ENCODE peak calls at places on chromosomes 13 and 19, in eight cellular contexts. One of them, this sample, is unnamed.

GRCh38 chr13:112575680-112576079 is 12.3 kb downstream of the TUBGCP3 start:
- DNase-seq in esophagus squamous epithelium: no peak
- DNase-seq in activated naive CD8-positive, alpha-beta T cell treated with anti-CD3 and anti-CD28 coated beads, Interleukin-2, amount 50 U/mL, for 16 hours: no peak
- DNase-seq in NCI-H1105 treated with DMSO at 0.1 percent for 48 hours: no peak
- DNase-seq in Calu3: no peak
- DNase-seq in SW 1271: no peak
- DNase-seq in fibroblast of mammary gland: peak; percentile 40
- DNase-seq in WTC11: peak; percentile 47
- DNase-seq in this sample: peak; percentile 39

GRCh38 chr13:40963927-40964326 is 55.2 kb downstream of the ELF1 start:
- DNase-seq in esophagus squamous epithelium: no peak
- DNase-seq in NCI-H1105 treated with DMSO at 0.1 percent for 48 hours: no peak
- DNase-seq in WTC11: no peak
- DNase-seq in activated naive CD8-positive, alpha-beta T cell treated with anti-CD3 and anti-CD28 coated beads, Interleukin-2, amount 50 U/mL, for 16 hours: no peak
- DNase-seq in fibroblast of mammary gland: peak; percentile 63
- DNase-seq in Calu3: no peak
- DNase-seq in SW 1271: no peak
- DNase-seq in this sample: no peak

GRCh38 chr19:38596057-38596981 is 21.4 kb downstream of the MAP4K1 start:
- DNase-seq in NCI-H1105 treated with DMSO at 0.1 percent for 48 hours: peak; percentile 48
- DNase-seq in WTC11: peak; percentile 98
- DNase-seq in esophagus squamous epithelium: no peak
- DNase-seq in fibroblast of mammary gland: no peak
- DNase-seq in activated naive CD8-positive, alpha-beta T cell treated with anti-CD3 and anti-CD28 coated beads, Interleukin-2, amount 50 U/mL, for 16 hours: no peak
- DNase-seq in Calu3: peak; percentile 76
- DNase-seq in SW 1271: no peak
- DNase-seq in this sample: no peak

GRCh38 chr19:42280761-42281174 is 11.7 kb downstream of the CIC start:
- DNase-seq in SW 1271: no peak
- DNase-seq in Calu3: no peak
- DNase-seq in activated naive CD8-positive, alpha-beta T cell treated with anti-CD3 and anti-CD28 coated beads, Interleukin-2, amount 50 U/mL, for 16 hours: no peak
- DNase-seq in WTC11: no peak
- DNase-seq in esophagus squamous epithelium: no peak
- DNase-seq in NCI-H1105 treated with DMSO at 0.1 percent for 48 hours: no peak
- DNase-seq in fibroblast of mammary gland: peak; percentile 47
- DNase-seq in this sample: peak; percentile 91

GRCh38 chr19:49486232-49486631 is 1.2 kb upstream of the RPL13A start:
- DNase-seq in NCI-H1105 treated with DMSO at 0.1 percent for 48 hours: no peak
- DNase-seq in Calu3: no peak
- DNase-seq in SW 1271: no peak
- DNase-seq in esophagus squamous epithelium: no peak
- DNase-seq in fibroblast of mammary gland: no peak
- DNase-seq in WTC11: no peak
- DNase-seq in activated naive CD8-positive, alpha-beta T cell treated with anti-CD3 and anti-CD28 coated beads, Interleukin-2, amount 50 U/mL, for 16 hours: no peak
- DNase-seq in this sample: no peak

GRCh38 chr13:110610955-110611595 is 4.3 kb upstream of the NAXD start:
- DNase-seq in Calu3: no peak
- DNase-seq in SW 1271: no peak
- DNase-seq in esophagus squamous epithelium: no peak
- DNase-seq in fibroblast of mammary gland: no peak
- DNase-seq in activated naive CD8-positive, alpha-beta T cell treated with anti-CD3 and anti-CD28 coated beads, Interleukin-2, amount 50 U/mL, for 16 hours: no peak
- DNase-seq in NCI-H1105 treated with DMSO at 0.1 percent for 48 hours: no peak
- DNase-seq in WTC11: no peak
- DNase-seq in this sample: peak; percentile 26

GRCh38 chr13:19766637-19767036 is 16.1 kb downstream of the PSPC1 start:
- DNase-seq in Calu3: peak; percentile 1
- DNase-seq in WTC11: no peak
- DNase-seq in fibroblast of mammary gland: no peak
- DNase-seq in SW 1271: no peak
- DNase-seq in NCI-H1105 treated with DMSO at 0.1 percent for 48 hours: no peak
- DNase-seq in activated naive CD8-positive, alpha-beta T cell treated with anti-CD3 and anti-CD28 coated beads, Interleukin-2, amount 50 U/mL, for 16 hours: no peak
- DNase-seq in esophagus squamous epithelium: no peak
- DNase-seq in this sample: no peak

GRCh38 chr19:47013041-47013517 is 6.6 kb upstream of the NPAS1 start:
- DNase-seq in WTC11: peak; percentile 91
- DNase-seq in SW 1271: peak; percentile 49
- DNase-seq in activated naive CD8-positive, alpha-beta T cell treated with anti-CD3 and anti-CD28 coated beads, Interleukin-2, amount 50 U/mL, for 16 hours: peak; percentile 13
- DNase-seq in NCI-H1105 treated with DMSO at 0.1 percent for 48 hours: peak; percentile 67
- DNase-seq in Calu3: peak; percentile 91
- DNase-seq in fibroblast of mammary gland: peak; percentile 59
- DNase-seq in esophagus squamous epithelium: no peak
- DNase-seq in this sample: peak; percentile 81

GRCh38 chr13:38755792-38756191 is 68.9 kb downstream of the FREM2 start:
- DNase-seq in SW 1271: no peak
- DNase-seq in NCI-H1105 treated with DMSO at 0.1 percent for 48 hours: no peak
- DNase-seq in activated naive CD8-positive, alpha-beta T cell treated with anti-CD3 and anti-CD28 coated beads, Interleukin-2, amount 50 U/mL, for 16 hours: no peak
- DNase-seq in fibroblast of mammary gland: no peak
- DNase-seq in WTC11: no peak
- DNase-seq in esophagus squamous epithelium: no peak
- DNase-seq in Calu3: no peak
- DNase-seq in this sample: no peak

GRCh38 chr19:7676376-7676775 is 514 bp upstream of the MCEMP1 start:
- DNase-seq in Calu3: no peak
- DNase-seq in activated naive CD8-positive, alpha-beta T cell treated with anti-CD3 and anti-CD28 coated beads, Interleukin-2, amount 50 U/mL, for 16 hours: no peak
- DNase-seq in fibroblast of mammary gland: no peak
- DNase-seq in SW 1271: no peak
- DNase-seq in NCI-H1105 treated with DMSO at 0.1 percent for 48 hours: no peak
- DNase-seq in WTC11: no peak
- DNase-seq in esophagus squamous epithelium: no peak
- DNase-seq in this sample: no peak

GRCh38 chr19:42074513-42075363 is 1.2 kb upstream of the ZNF574 start:
- DNase-seq in activated naive CD8-positive, alpha-beta T cell treated with anti-CD3 and anti-CD28 coated beads, Interleukin-2, amount 50 U/mL, for 16 hours: no peak
- DNase-seq in fibroblast of mammary gland: peak; percentile 28
- DNase-seq in SW 1271: no peak
- DNase-seq in esophagus squamous epithelium: no peak
- DNase-seq in WTC11: no peak
- DNase-seq in Calu3: peak; percentile 54
- DNase-seq in NCI-H1105 treated with DMSO at 0.1 percent for 48 hours: no peak
- DNase-seq in this sample: peak; percentile 45

GRCh38 chr19:44851427-44851826 is 5.3 kb downstream of the NECTIN2 start:
- DNase-seq in fibroblast of mammary gland: no peak
- DNase-seq in Calu3: no peak
- DNase-seq in SW 1271: no peak
- DNase-seq in WTC11: no peak
- DNase-seq in NCI-H1105 treated with DMSO at 0.1 percent for 48 hours: no peak
- DNase-seq in esophagus squamous epithelium: no peak
- DNase-seq in activated naive CD8-positive, alpha-beta T cell treated with anti-CD3 and anti-CD28 coated beads, Interleukin-2, amount 50 U/mL, for 16 hours: no peak
- DNase-seq in this sample: no peak

GRCh38 chr13:109408596-109409382 is 377.6 kb downstream of the IRS2 start:
- DNase-seq in fibroblast of mammary gland: peak; percentile 46
- DNase-seq in NCI-H1105 treated with DMSO at 0.1 percent for 48 hours: no peak
- DNase-seq in SW 1271: no peak
- DNase-seq in activated naive CD8-positive, alpha-beta T cell treated with anti-CD3 and anti-CD28 coated beads, Interleukin-2, amount 50 U/mL, for 16 hours: no peak
- DNase-seq in WTC11: no peak
- DNase-seq in esophagus squamous epithelium: no peak
- DNase-seq in Calu3: no peak
- DNase-seq in this sample: no peak

GRCh38 chr13:100573121-100573520 is 15.5 kb downstream of the GGACT start:
- DNase-seq in activated naive CD8-positive, alpha-beta T cell treated with anti-CD3 and anti-CD28 coated beads, Interleukin-2, amount 50 U/mL, for 16 hours: peak; percentile 49
- DNase-seq in fibroblast of mammary gland: peak; percentile 86
- DNase-seq in esophagus squamous epithelium: peak; percentile 12
- DNase-seq in WTC11: peak; percentile 82
- DNase-seq in Calu3: peak; percentile 41
- DNase-seq in SW 1271: peak; percentile 80
- DNase-seq in NCI-H1105 treated with DMSO at 0.1 percent for 48 hours: peak; percentile 58
- DNase-seq in this sample: peak; percentile 55

GRCh38 chr19:51368366-51369282 is at the start of gene CLDND2:
- DNase-seq in fibroblast of mammary gland: no peak
- DNase-seq in activated naive CD8-positive, alpha-beta T cell treated with anti-CD3 and anti-CD28 coated beads, Interleukin-2, amount 50 U/mL, for 16 hours: no peak
- DNase-seq in NCI-H1105 treated with DMSO at 0.1 percent for 48 hours: no peak
- DNase-seq in WTC11: no peak
- DNase-seq in SW 1271: no peak
- DNase-seq in esophagus squamous epithelium: no peak
- DNase-seq in Calu3: no peak
- DNase-seq in this sample: no peak

GRCh38 chr19:37930416-37930815 is 23.4 kb downstream of the SIPA1L3 start:
- DNase-seq in activated naive CD8-positive, alpha-beta T cell treated with anti-CD3 and anti-CD28 coated beads, Interleukin-2, amount 50 U/mL, for 16 hours: no peak
- DNase-seq in Calu3: peak; percentile 45
- DNase-seq in WTC11: no peak
- DNase-seq in SW 1271: no peak
- DNase-seq in esophagus squamous epithelium: no peak
- DNase-seq in NCI-H1105 treated with DMSO at 0.1 percent for 48 hours: no peak
- DNase-seq in fibroblast of mammary gland: no peak
- DNase-seq in this sample: peak; percentile 16

GRCh38 chr13:112575295-112575622 is 12.7 kb downstream of the TUBGCP3 start:
- DNase-seq in WTC11: no peak
- DNase-seq in activated naive CD8-positive, alpha-beta T cell treated with anti-CD3 and anti-CD28 coated beads, Interleukin-2, amount 50 U/mL, for 16 hours: no peak
- DNase-seq in SW 1271: no peak
- DNase-seq in fibroblast of mammary gland: no peak
- DNase-seq in Calu3: no peak
- DNase-seq in NCI-H1105 treated with DMSO at 0.1 percent for 48 hours: no peak
- DNase-seq in esophagus squamous epithelium: no peak
- DNase-seq in this sample: no peak

GRCh38 chr19:46226438-46226973 is 3.0 kb upstream of the IGFL1 start:
- DNase-seq in SW 1271: no peak
- DNase-seq in NCI-H1105 treated with DMSO at 0.1 percent for 48 hours: no peak
- DNase-seq in WTC11: no peak
- DNase-seq in fibroblast of mammary gland: no peak
- DNase-seq in activated naive CD8-positive, alpha-beta T cell treated with anti-CD3 and anti-CD28 coated beads, Interleukin-2, amount 50 U/mL, for 16 hours: no peak
- DNase-seq in esophagus squamous epithelium: no peak
- DNase-seq in Calu3: no peak
- DNase-seq in this sample: peak; percentile 71

GRCh38 chr19:7311911-7312310 is 17.7 kb upstream of the INSR start:
- DNase-seq in NCI-H1105 treated with DMSO at 0.1 percent for 48 hours: no peak
- DNase-seq in SW 1271: no peak
- DNase-seq in activated naive CD8-positive, alpha-beta T cell treated with anti-CD3 and anti-CD28 coated beads, Interleukin-2, amount 50 U/mL, for 16 hours: no peak
- DNase-seq in WTC11: no peak
- DNase-seq in Calu3: no peak
- DNase-seq in esophagus squamous epithelium: no peak
- DNase-seq in fibroblast of mammary gland: no peak
- DNase-seq in this sample: no peak

GRCh38 chr13:30034448-30034795 is 184.0 kb upstream of the UBL3 start:
- DNase-seq in activated naive CD8-positive, alpha-beta T cell treated with anti-CD3 and anti-CD28 coated beads, Interleukin-2, amount 50 U/mL, for 16 hours: no peak
- DNase-seq in WTC11: no peak
- DNase-seq in NCI-H1105 treated with DMSO at 0.1 percent for 48 hours: no peak
- DNase-seq in esophagus squamous epithelium: no peak
- DNase-seq in SW 1271: no peak
- DNase-seq in fibroblast of mammary gland: peak; percentile 71
- DNase-seq in Calu3: no peak
- DNase-seq in this sample: no peak

GRCh38 chr19:46493236-46494114 is 2.2 kb downstream of the PNMA8B start:
- DNase-seq in SW 1271: no peak
- DNase-seq in NCI-H1105 treated with DMSO at 0.1 percent for 48 hours: no peak
- DNase-seq in WTC11: peak; percentile 64
- DNase-seq in fibroblast of mammary gland: no peak
- DNase-seq in esophagus squamous epithelium: no peak
- DNase-seq in Calu3: no peak
- DNase-seq in activated naive CD8-positive, alpha-beta T cell treated with anti-CD3 and anti-CD28 coated beads, Interleukin-2, amount 50 U/mL, for 16 hours: no peak
- DNase-seq in this sample: no peak

GRCh38 chr19:35745328-35746086 is at the start of the genes PSENEN and U2AF1L4:
- DNase-seq in activated naive CD8-positive, alpha-beta T cell treated with anti-CD3 and anti-CD28 coated beads, Interleukin-2, amount 50 U/mL, for 16 hours: peak; percentile 90
- DNase-seq in fibroblast of mammary gland: peak; percentile 99
- DNase-seq in SW 1271: peak; percentile 96
- DNase-seq in esophagus squamous epithelium: peak; percentile 87
- DNase-seq in WTC11: peak; percentile 96
- DNase-seq in NCI-H1105 treated with DMSO at 0.1 percent for 48 hours: peak; percentile 99
- DNase-seq in Calu3: peak; percentile 97
- DNase-seq in this sample: peak; percentile 98

GRCh38 chr13:32824061-32824460 is 192.2 kb upstream of the KL start:
- DNase-seq in esophagus squamous epithelium: no peak
- DNase-seq in Calu3: no peak
- DNase-seq in activated naive CD8-positive, alpha-beta T cell treated with anti-CD3 and anti-CD28 coated beads, Interleukin-2, amount 50 U/mL, for 16 hours: no peak
- DNase-seq in WTC11: no peak
- DNase-seq in SW 1271: no peak
- DNase-seq in NCI-H1105 treated with DMSO at 0.1 percent for 48 hours: no peak
- DNase-seq in fibroblast of mammary gland: no peak
- DNase-seq in this sample: no peak

GRCh38 chr13:109918179-109918651 is 131.8 kb upstream of the IRS2 start:
- DNase-seq in esophagus squamous epithelium: no peak
- DNase-seq in fibroblast of mammary gland: peak; percentile 41
- DNase-seq in Calu3: no peak
- DNase-seq in NCI-H1105 treated with DMSO at 0.1 percent for 48 hours: no peak
- DNase-seq in SW 1271: no peak
- DNase-seq in activated naive CD8-positive, alpha-beta T cell treated with anti-CD3 and anti-CD28 coated beads, Interleukin-2, amount 50 U/mL, for 16 hours: no peak
- DNase-seq in WTC11: no peak
- DNase-seq in this sample: peak; percentile 21

GRCh38 chr13:100526299-100527030 is 62.1 kb downstream of the GGACT start:
- DNase-seq in fibroblast of mammary gland: no peak
- DNase-seq in WTC11: no peak
- DNase-seq in Calu3: no peak
- DNase-seq in activated naive CD8-positive, alpha-beta T cell treated with anti-CD3 and anti-CD28 coated beads, Interleukin-2, amount 50 U/mL, for 16 hours: no peak
- DNase-seq in SW 1271: no peak
- DNase-seq in esophagus squamous epithelium: no peak
- DNase-seq in NCI-H1105 treated with DMSO at 0.1 percent for 48 hours: no peak
- DNase-seq in this sample: no peak

GRCh38 chr19:30671622-30672051 is 299.5 kb downstream of the ZNF536 start:
- DNase-seq in fibroblast of mammary gland: peak; percentile 9
- DNase-seq in esophagus squamous epithelium: no peak
- DNase-seq in activated naive CD8-positive, alpha-beta T cell treated with anti-CD3 and anti-CD28 coated beads, Interleukin-2, amount 50 U/mL, for 16 hours: no peak
- DNase-seq in NCI-H1105 treated with DMSO at 0.1 percent for 48 hours: no peak
- DNase-seq in SW 1271: no peak
- DNase-seq in Calu3: no peak
- DNase-seq in WTC11: no peak
- DNase-seq in this sample: no peak

GRCh38 chr19:53910170-53910518 is 1.1 kb downstream of the CACNG7 start:
- DNase-seq in WTC11: peak; percentile 71
- DNase-seq in Calu3: no peak
- DNase-seq in NCI-H1105 treated with DMSO at 0.1 percent for 48 hours: no peak
- DNase-seq in esophagus squamous epithelium: no peak
- DNase-seq in SW 1271: no peak
- DNase-seq in fibroblast of mammary gland: no peak
- DNase-seq in activated naive CD8-positive, alpha-beta T cell treated with anti-CD3 and anti-CD28 coated beads, Interleukin-2, amount 50 U/mL, for 16 hours: no peak
- DNase-seq in this sample: no peak

GRCh38 chr13:71067164-71067815 is 799.7 kb downstream of the DACH1 start:
- DNase-seq in SW 1271: no peak
- DNase-seq in activated naive CD8-positive, alpha-beta T cell treated with anti-CD3 and anti-CD28 coated beads, Interleukin-2, amount 50 U/mL, for 16 hours: no peak
- DNase-seq in WTC11: no peak
- DNase-seq in fibroblast of mammary gland: no peak
- DNase-seq in NCI-H1105 treated with DMSO at 0.1 percent for 48 hours: peak; percentile 9
- DNase-seq in esophagus squamous epithelium: no peak
- DNase-seq in Calu3: no peak
- DNase-seq in this sample: no peak

GRCh38 chr13:102566513-102566912 is 30.3 kb upstream of the TPP2 start:
- DNase-seq in SW 1271: no peak
- DNase-seq in NCI-H1105 treated with DMSO at 0.1 percent for 48 hours: no peak
- DNase-seq in fibroblast of mammary gland: no peak
- DNase-seq in esophagus squamous epithelium: no peak
- DNase-seq in Calu3: no peak
- DNase-seq in WTC11: no peak
- DNase-seq in activated naive CD8-positive, alpha-beta T cell treated with anti-CD3 and anti-CD28 coated beads, Interleukin-2, amount 50 U/mL, for 16 hours: no peak
- DNase-seq in this sample: no peak

GRCh38 chr19:53782698-53783097 is 41.4 kb downstream of the NLRP12 start:
- DNase-seq in NCI-H1105 treated with DMSO at 0.1 percent for 48 hours: no peak
- DNase-seq in esophagus squamous epithelium: no peak
- DNase-seq in Calu3: no peak
- DNase-seq in fibroblast of mammary gland: no peak
- DNase-seq in WTC11: peak; percentile 26
- DNase-seq in SW 1271: no peak
- DNase-seq in activated naive CD8-positive, alpha-beta T cell treated with anti-CD3 and anti-CD28 coated beads, Interleukin-2, amount 50 U/mL, for 16 hours: no peak
- DNase-seq in this sample: no peak

GRCh38 chr13:113403255-113404104 is 39.5 kb upstream of the GRTP1 start:
- DNase-seq in Calu3: no peak
- DNase-seq in WTC11: peak; percentile 11
- DNase-seq in SW 1271: no peak
- DNase-seq in NCI-H1105 treated with DMSO at 0.1 percent for 48 hours: no peak
- DNase-seq in activated naive CD8-positive, alpha-beta T cell treated with anti-CD3 and anti-CD28 coated beads, Interleukin-2, amount 50 U/mL, for 16 hours: no peak
- DNase-seq in esophagus squamous epithelium: no peak
- DNase-seq in fibroblast of mammary gland: no peak
- DNase-seq in this sample: no peak

GRCh38 chr13:43360911-43361605 is 337.7 kb downstream of the DNAJC15 start:
- DNase-seq in SW 1271: no peak
- DNase-seq in Calu3: no peak
- DNase-seq in esophagus squamous epithelium: no peak
- DNase-seq in WTC11: no peak
- DNase-seq in NCI-H1105 treated with DMSO at 0.1 percent for 48 hours: no peak
- DNase-seq in activated naive CD8-positive, alpha-beta T cell treated with anti-CD3 and anti-CD28 coated beads, Interleukin-2, amount 50 U/mL, for 16 hours: no peak
- DNase-seq in fibroblast of mammary gland: no peak
- DNase-seq in this sample: no peak

GRCh38 chr13:27419333-27419732 is 5.1 kb upstream of the GTF3A start:
- DNase-seq in esophagus squamous epithelium: no peak
- DNase-seq in fibroblast of mammary gland: no peak
- DNase-seq in activated naive CD8-positive, alpha-beta T cell treated with anti-CD3 and anti-CD28 coated beads, Interleukin-2, amount 50 U/mL, for 16 hours: no peak
- DNase-seq in Calu3: no peak
- DNase-seq in NCI-H1105 treated with DMSO at 0.1 percent for 48 hours: no peak
- DNase-seq in SW 1271: no peak
- DNase-seq in WTC11: no peak
- DNase-seq in this sample: no peak

GRCh38 chr13:98839826-98840769 is 87.6 kb upstream of the SLC15A1 start:
- DNase-seq in NCI-H1105 treated with DMSO at 0.1 percent for 48 hours: peak; percentile 6
- DNase-seq in esophagus squamous epithelium: no peak
- DNase-seq in activated naive CD8-positive, alpha-beta T cell treated with anti-CD3 and anti-CD28 coated beads, Interleukin-2, amount 50 U/mL, for 16 hours: no peak
- DNase-seq in fibroblast of mammary gland: peak; percentile 58
- DNase-seq in Calu3: peak; percentile 36
- DNase-seq in WTC11: peak; percentile 78
- DNase-seq in SW 1271: peak; percentile 74
- DNase-seq in this sample: peak; percentile 62

This sample was measured in MG63.